ENCODE peak calls at places on chromosomes 11 and 22, in eight cellular contexts. F is lung, D is heart left ventricle, U is cardiac muscle cell, K is body of pancreas, H is mesenchymal stem cell, Z is heart right ventricle, S is stomach. M is an unnamed sample.

GRCh38 chr11:65435981-65436411 is 13.4 kb downstream of the NEAT1 start:
- DNase-seq in F (no peak), D (peak), U (peak), K (no peak), H (no peak), Z (peak), S (peak), M (peak)

GRCh38 chr11:95922536-95923440 is 1.1 kb downstream of the MTMR2 start:
- DNase-seq in F (no peak), D (no peak), U (peak), K (no peak), H (peak), Z (no peak), S (no peak), M (peak)

GRCh38 chr11:116193321-116194114 is 579.3 kb downstream of the BUD13 start:
- DNase-seq in F (peak), D (peak), U (peak), K (peak), H (peak), Z (no peak), S (peak), M (peak)

GRCh38 chr11:82315093-82315492 is 418.6 kb downstream of the FAM181B start:
- DNase-seq in F (no peak), D (no peak), U (no peak), K (peak), H (no peak), Z (no peak), S (no peak), M (peak)

GRCh38 chr22:23970201-23970641 is 3.5 kb downstream of the DDTL start:
- DNase-seq in F (no peak), D (no peak), U (no peak), K (no peak), H (no peak), Z (no peak), S (no peak), M (no peak)

GRCh38 chr11:102070766-102071165 is 23.5 kb downstream of the CFAP300 start:
- DNase-seq in F (no peak), D (no peak), U (no peak), K (no peak), H (no peak), Z (no peak), S (no peak), M (no peak)

GRCh38 chr22:44335903-44336803 is 23.4 kb upstream of the SHISAL1 start:
- DNase-seq in F (no peak), D (no peak), U (no peak), K (no peak), H (no peak), Z (no peak), S (peak), M (no peak)

GRCh38 chr11:102882389-102883024 is 7.7 kb upstream of the MMP12 start:
- DNase-seq in F (no peak), D (no peak), U (no peak), K (no peak), H (peak), Z (no peak), S (no peak), M (peak)

GRCh38 chr11:10305964-10306918 is 1.4 kb downstream of the ADM start:
- DNase-seq in F (no peak), D (no peak), U (peak), K (no peak), H (peak), Z (peak), S (peak), M (no peak)

GRCh38 chr11:10303558-10304363 is 1.1 kb upstream of the ADM start:
- DNase-seq in F (no peak), D (no peak), U (peak), K (peak), H (peak), Z (peak), S (peak), M (peak)

GRCh38 chr11:10304495-10305261 is at the start of gene ADM:
- DNase-seq in F (peak), D (peak), U (peak), K (peak), H (peak), Z (peak), S (peak), M (peak)

GRCh38 chr11:10307022-10307410 is 2.1 kb downstream of the ADM start:
- DNase-seq in F (no peak), D (no peak), U (no peak), K (no peak), H (no peak), Z (no peak), S (no peak), M (peak)

GRCh38 chr11:10305262-10305963 is 540 bp downstream of the ADM start:
- DNase-seq in F (no peak), D (no peak), U (peak), K (peak), H (no peak), Z (peak), S (peak), M (peak)
- H3K27ac ChIP-seq in F (peak), D (peak), U (peak), K (peak), H (peak), Z (peak), S (peak), M (peak)

GRCh38 chr11:66570117-66570825 is 1.9 kb upstream of the CTSF start:
- DNase-seq in F (no peak), D (no peak), U (no peak), K (no peak), H (no peak), Z (no peak), S (no peak), M (no peak)
- H3K27ac ChIP-seq in F (no peak), D (no peak), U (peak), K (no peak), H (no peak), Z (no peak), S (no peak), M (no peak)

DNA sequence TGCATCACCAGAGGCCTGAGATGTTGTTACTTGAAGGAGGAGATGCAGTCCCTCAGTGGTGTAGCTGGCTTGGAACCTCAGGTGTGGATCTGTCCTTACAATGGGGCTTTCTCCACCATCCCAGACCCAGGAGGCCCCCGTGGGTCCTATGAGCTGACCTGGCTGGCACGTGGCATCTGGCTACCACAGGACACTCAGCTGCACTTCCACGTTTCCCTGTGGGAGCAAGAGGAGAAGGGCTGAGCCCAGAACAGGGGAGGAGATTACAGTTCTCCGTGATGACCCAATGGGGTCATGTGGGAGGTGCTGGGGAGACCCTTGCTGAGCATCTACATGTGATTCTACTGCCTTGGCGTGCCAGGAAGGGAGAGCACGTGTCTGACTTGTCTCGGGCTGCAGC is 1448.4 kb downstream of the TBC1D22A start:
- DNase-seq in F (peak), D (no peak), U (no peak), K (no peak), H (no peak), Z (no peak), S (no peak), M (no peak)
- H3K27ac ChIP-seq in F (no peak), D (no peak), U (no peak), K (no peak), H (no peak), Z (no peak), S (no peak), M (no peak)

GRCh38 chr11:131889146-131889577 is 518.7 kb downstream of the NTM start:
- DNase-seq in F (no peak), D (no peak), U (peak), K (no peak), H (peak), Z (no peak), S (no peak), M (no peak)
- H3K27ac ChIP-seq in F (no peak), D (peak), U (no peak), K (no peak), H (peak), Z (no peak), S (no peak), M (no peak)

DNA sequence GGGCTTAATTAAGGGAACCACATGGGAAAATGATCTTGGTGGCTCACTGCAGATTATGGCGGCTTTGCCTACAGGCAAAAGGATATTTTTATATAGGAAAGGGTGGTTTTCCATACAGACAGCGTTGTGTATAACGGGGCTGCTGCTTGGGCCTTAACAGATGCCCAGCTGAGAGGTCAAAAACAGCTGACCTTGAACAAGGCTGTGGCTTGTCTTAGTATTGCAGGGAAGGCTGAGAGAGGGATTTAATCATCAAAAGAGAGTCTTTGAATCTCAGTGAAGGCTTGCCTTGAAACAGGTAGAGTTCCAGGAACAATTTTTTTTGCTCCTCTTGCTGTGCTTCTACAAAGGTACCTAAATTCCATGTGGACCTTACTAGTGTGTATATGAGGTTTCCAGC is 301.6 kb upstream of the C11orf87 start:
- DNase-seq in F (no peak), D (no peak), U (no peak), K (no peak), H (peak), Z (no peak), S (no peak), M (no peak)
- H3K27ac ChIP-seq in F (no peak), D (no peak), U (peak), K (no peak), H (no peak), Z (no peak), S (no peak), M (no peak)

GRCh38 chr11:128905345-128906184 is 14.4 kb downstream of the KCNJ5 start:
- DNase-seq in F (peak), D (no peak), U (peak), K (peak), H (peak), Z (no peak), S (peak), M (peak)
- H3K27ac ChIP-seq in F (peak), D (peak), U (no peak), K (peak), H (no peak), Z (peak), S (peak), M (no peak)

DNA sequence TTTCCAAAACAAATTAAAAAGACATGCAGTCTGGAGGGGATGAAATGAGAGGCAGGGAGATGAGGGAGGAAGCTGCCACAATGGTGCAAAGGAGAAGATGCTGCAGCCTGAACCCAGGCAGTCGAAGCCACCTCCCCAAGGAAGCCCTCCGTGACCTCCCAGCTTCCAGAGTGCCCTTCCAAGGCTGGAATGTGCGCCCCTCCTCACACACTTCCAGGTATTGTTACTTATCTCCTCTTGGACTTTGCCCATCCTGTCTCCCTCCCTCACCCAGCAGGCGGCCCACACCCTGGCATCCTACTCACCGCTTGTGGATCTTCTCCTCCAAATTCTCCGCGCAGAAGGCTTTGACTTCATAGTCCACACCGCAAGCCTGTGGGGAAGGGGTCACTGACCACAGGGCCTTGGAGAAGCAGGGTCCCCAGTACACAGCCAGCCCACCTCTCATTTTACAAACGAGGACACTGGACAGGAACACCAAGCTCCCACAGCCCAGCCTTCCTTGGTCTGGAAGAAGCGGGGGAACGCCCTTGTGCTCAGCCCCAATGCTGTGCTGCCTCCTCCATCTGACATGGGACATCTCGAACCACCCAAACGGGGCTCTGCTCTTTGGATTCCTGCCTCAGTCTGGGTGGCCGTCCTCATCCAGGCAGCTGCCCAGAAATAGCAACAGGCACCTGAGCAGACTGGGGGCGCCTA is 40.3 kb downstream of the TPBGL start:
- DNase-seq in F (no peak), D (no peak), U (no peak), K (no peak), H (no peak), Z (no peak), S (no peak), M (peak)
- H3K27ac ChIP-seq in F (peak), D (peak), U (no peak), K (no peak), H (no peak), Z (peak), S (peak), M (no peak)

M was measured in small intestine.